ENCODE peak calls at places on chromosomes 13 and 19, in seven cellular contexts. K is GF-D8, U is heart right ventricle, F is NCI-H1092, D is ascending aorta, Z is progenitor cell of endocrine pancreas, C is heart left ventricle. N is an unnamed sample.

GRCh38 chr13:107124129-107124718 is 556.3 kb upstream of the ARGLU1 start:
- DNase-seq in K (no peak), U (no peak), F (peak), D (no peak), Z (no peak), C (no peak), N (no peak)

GRCh38 chr13:70253834-70254233 is 145.6 kb upstream of the KLHL1 start:
- DNase-seq in K (no peak), U (no peak), F (peak), D (no peak), Z (no peak), C (no peak), N (no peak)

GRCh38 chr19:45774765-45775164 is 5.7 kb upstream of the SIX5 start:
- DNase-seq in K (no peak), U (no peak), F (no peak), D (no peak), Z (no peak), C (no peak), N (no peak)

GRCh38 chr19:12611361-12611699 is 610 bp downstream of the ZNF791 start:
- DNase-seq in K (no peak), U (peak), F (peak), D (peak), Z (peak), C (peak), N (peak)

GRCh38 chr13:50526771-50527567 is 316.5 kb downstream of the DLEU7 start:
- DNase-seq in K (no peak), U (no peak), F (no peak), D (no peak), Z (no peak), C (no peak), N (no peak)

GRCh38 chr19:30664358-30665058 is 292.3 kb downstream of the ZNF536 start:
- DNase-seq in K (no peak), U (peak), F (no peak), D (peak), Z (no peak), C (no peak), N (no peak)

GRCh38 chr13:102812616-102813287 is 13.8 kb downstream of the BIVM start:
- DNase-seq in K (no peak), U (no peak), F (no peak), D (no peak), Z (no peak), C (no peak), N (no peak)

GRCh38 chr13:94992277-94992989 is 280.1 kb upstream of the SOX21 start:
- DNase-seq in K (no peak), U (no peak), F (no peak), D (no peak), Z (no peak), C (no peak), N (no peak)

GRCh38 chr19:51371186-51371690 is 1.2 kb downstream of the NKG7 start:
- DNase-seq in K (no peak), U (no peak), F (no peak), D (no peak), Z (no peak), C (no peak), N (no peak)

GRCh38 chr13:78595819-78596700 is 7.3 kb downstream of the POU4F1 start:
- DNase-seq in K (no peak), U (no peak), F (peak), D (no peak), Z (no peak), C (peak), N (no peak)

GRCh38 chr19:46713781-46714522 is 3.0 kb downstream of the PRKD2 start:
- DNase-seq in K (peak), U (peak), F (peak), D (peak), Z (no peak), C (peak), N (no peak)

GRCh38 chr19:18683955-18684641 is 618 bp downstream of the CRTC1 start:
- DNase-seq in K (no peak), U (no peak), F (no peak), D (no peak), Z (no peak), C (no peak), N (no peak)

GRCh38 chr13:33015791-33016323 is 366 bp upstream of the KL start:
- DNase-seq in K (no peak), U (peak), F (no peak), D (no peak), Z (no peak), C (peak), N (no peak)

GRCh38 chr19:11942008-11942842 is 17.3 kb downstream of the ZNF700 start:
- DNase-seq in K (no peak), U (no peak), F (no peak), D (no peak), Z (no peak), C (no peak), N (no peak)

GRCh38 chr13:23639672-23640275 is 69.6 kb downstream of the TNFRSF19 start:
- DNase-seq in K (no peak), U (no peak), F (no peak), D (no peak), Z (no peak), C (no peak), N (no peak)

GRCh38 chr19:570315-570714 is 2.1 kb upstream of the BSG start:
- DNase-seq in K (no peak), U (no peak), F (no peak), D (no peak), Z (no peak), C (peak), N (no peak)

GRCh38 chr13:97441414-97441813 is 7.4 kb downstream of the RAP2A start:
- DNase-seq in K (no peak), U (no peak), F (no peak), D (no peak), Z (no peak), C (no peak), N (no peak)

GRCh38 chr13:86757236-86757978 is 913.8 kb upstream of the SLITRK5 start:
- DNase-seq in K (no peak), U (no peak), F (no peak), D (no peak), Z (no peak), C (no peak), N (no peak)

GRCh38 chr19:1986357-1987162 is 29.0 kb downstream of the BTBD2 start:
- DNase-seq in K (no peak), U (no peak), F (no peak), D (no peak), Z (no peak), C (no peak), N (no peak)

GRCh38 chr13:52600666-52601065 is 41.6 kb upstream of the HNRNPA1L2 start:
- DNase-seq in K (no peak), U (no peak), F (no peak), D (no peak), Z (no peak), C (no peak), N (no peak)

GRCh38 chr13:36142735-36143134 is 11.6 kb upstream of the DCLK1 start:
- DNase-seq in K (no peak), U (no peak), F (no peak), D (no peak), Z (no peak), C (no peak), N (no peak)

GRCh38 chr13:74131206-74131605 is 3.0 kb downstream of the KLF12 start:
- DNase-seq in K (no peak), U (peak), F (no peak), D (no peak), Z (no peak), C (no peak), N (no peak)

GRCh38 chr19:19554074-19555023 is 16.3 kb downstream of the CILP2 start:
- DNase-seq in K (no peak), U (no peak), F (no peak), D (no peak), Z (no peak), C (no peak), N (no peak)

GRCh38 chr13:48412881-48413351 is at the start of gene LPAR6:
- DNase-seq in K (peak), U (peak), F (no peak), D (no peak), Z (no peak), C (no peak), N (no peak)

GRCh38 chr13:41595298-41595697 is 137.9 kb downstream of the RGCC start:
- DNase-seq in K (no peak), U (no peak), F (no peak), D (no peak), Z (no peak), C (no peak), N (no peak)

GRCh38 chr13:112760931-112761330 is 71.1 kb downstream of the ATP11A start:
- DNase-seq in K (no peak), U (no peak), F (no peak), D (no peak), Z (no peak), C (no peak), N (no peak)

GRCh38 chr13:49791214-49791752 is 1.2 kb downstream of the KPNA3 start:
- DNase-seq in K (peak), U (no peak), F (no peak), D (no peak), Z (no peak), C (no peak), N (no peak)

GRCh38 chr19:3095375-3096191 is 1.4 kb downstream of the GNA11 start:
- DNase-seq in K (no peak), U (peak), F (no peak), D (no peak), Z (no peak), C (no peak), N (no peak)

GRCh38 chr13:20446405-20446804 is 79.3 kb downstream of the CRYL1 start:
- DNase-seq in K (no peak), U (no peak), F (no peak), D (no peak), Z (no peak), C (no peak), N (no peak)

GRCh38 chr19:48218964-48219363 is 36.7 kb downstream of the CARD8 start:
- DNase-seq in K (no peak), U (no peak), F (no peak), D (no peak), Z (no peak), C (no peak), N (no peak)

GRCh38 chr19:10769533-10770491 is 51.9 kb downstream of the DNM2 start:
- DNase-seq in K (no peak), U (peak), F (no peak), D (peak), Z (no peak), C (peak), N (no peak)

GRCh38 chr13:92379371-92379770 is 847.2 kb upstream of the GPC6 start:
- DNase-seq in K (peak), U (no peak), F (no peak), D (no peak), Z (no peak), C (no peak), N (no peak)

GRCh38 chr19:7013678-7014077 is 7.6 kb downstream of the MBD3L2B start:
- DNase-seq in K (peak), U (no peak), F (no peak), D (no peak), Z (no peak), C (no peak), N (no peak)

GRCh38 chr13:31951215-31951678 is 80.3 kb upstream of the FRY start:
- DNase-seq in K (peak), U (peak), F (no peak), D (peak), Z (no peak), C (peak), N (no peak)

GRCh38 chr19:54462713-54463530 is 656 bp downstream of the LENG9 start:
- DNase-seq in K (peak), U (peak), F (no peak), D (peak), Z (no peak), C (peak), N (no peak)

GRCh38 chr13:114108141-114108761 is 24.2 kb downstream of the RASA3 start:
- DNase-seq in K (no peak), U (no peak), F (no peak), D (peak), Z (no peak), C (peak), N (no peak)

GRCh38 chr13:46698910-46699460 is 98.0 kb downstream of the ESD start:
- DNase-seq in K (no peak), U (no peak), F (no peak), D (no peak), Z (no peak), C (no peak), N (no peak)